ENCODE peak calls at places on chromosomes 4 and X, in four cellular contexts. V, S, E and G are unnamed samples. For H3K9me3, the result is how much of the 10 kb centered on the place peaks cover.

GRCh38 chrX:65601126-65601525 is 66.3 kb upstream of the MSN start:
- DNase-seq in V (no peak), S (no peak), E (no peak), G (no peak)

GRCh38 chr4:8336412-8337075 is 67.0 kb downstream of the HTRA3 start:
- DNase-seq in V (no peak), S (no peak), E (no peak), G (no peak)

GRCh38 chr4:174254613-174255012 is 28.9 kb downstream of the FBXO8 start:
- DNase-seq in V (no peak), S (no peak), E (no peak), G (no peak)

GRCh38 chr4:3009422-3009821 is 46.1 kb downstream of the GRK4 start:
- DNase-seq in V (no peak), S (peak), E (no peak), G (no peak)

GRCh38 chrX:115324194-115324593 is 34.7 kb downstream of the LUZP4 start:
- DNase-seq in V (no peak), S (no peak), E (peak), G (no peak)

GRCh38 chr4:161704040-161704439 is 459.8 kb downstream of the FSTL5 start:
- DNase-seq in V (no peak), S (no peak), E (no peak), G (no peak)

GRCh38 chr4:94603170-94603747 is 151.5 kb downstream of the PDLIM5 start:
- DNase-seq in V (no peak), S (no peak), E (no peak), G (no peak)

GRCh38 chrX:101430457-101431078 is 22.5 kb downstream of the HNRNPH2 start:
- DNase-seq in V (no peak), S (no peak), E (no peak), G (no peak)

GRCh38 chrX:100797359-100797758 is 22.8 kb upstream of the CSTF2 start:
- DNase-seq in V (no peak), S (no peak), E (no peak), G (no peak)

GRCh38 chr4:85701881-85702321 is 227.0 kb downstream of the ARHGAP24 start:
- DNase-seq in V (no peak), S (peak), E (no peak), G (no peak)

GRCh38 chrX:9646471-9647038 is 119.1 kb downstream of the GPR143 start:
- DNase-seq in V (no peak), S (no peak), E (no peak), G (no peak)

GRCh38 chr4:39304651-39305050 is 61.5 kb downstream of the RFC1 start:
- DNase-seq in V (no peak), S (no peak), E (no peak), G (no peak)

GRCh38 chrX:105876658-105877057 is 54.3 kb downstream of the NRK start:
- DNase-seq in V (no peak), S (peak), E (no peak), G (no peak)

GRCh38 chr4:21885241-21885640 is 63.3 kb downstream of the KCNIP4 start:
- DNase-seq in V (no peak), S (no peak), E (no peak), G (no peak)

GRCh38 chrX:65528705-65529340 is 5.8 kb downstream of the LAS1L start:
- DNase-seq in V (peak), S (peak), E (peak), G (peak)

GRCh38 chrX:39973810-39974209 is 123.9 kb downstream of the BCOR start:
- DNase-seq in V (no peak), S (no peak), E (no peak), G (no peak)

GRCh38 chr4:48180234-48180633 is 46.2 kb upstream of the TXK start:
- DNase-seq in V (no peak), S (no peak), E (no peak), G (no peak)

GRCh38 chrX:154437971-154438893 is 1.3 kb downstream of the GDI1 start:
- DNase-seq in V (no peak), S (no peak), E (no peak), G (no peak)

GRCh38 chrX:115259238-115259875 is 25.5 kb upstream of the LRCH2 start:
- DNase-seq in V (no peak), S (no peak), E (no peak), G (no peak)

GRCh38 chr4:81454498-81454897 is 17.2 kb downstream of the RASGEF1B start:
- DNase-seq in V (no peak), S (no peak), E (no peak), G (no peak)

GRCh38 chrX:48626401-48627298 is 29.4 kb downstream of the WDR13 start:
- DNase-seq in V (no peak), S (no peak), E (no peak), G (no peak)

GRCh38 chr4:138182838-138183426 is 59.2 kb downstream of the SLC7A11 start:
- DNase-seq in V (no peak), S (peak), E (no peak), G (no peak)

GRCh38 chr4:11505225-11505971 is 76.7 kb upstream of the HS3ST1 start:
- DNase-seq in V (no peak), S (no peak), E (no peak), G (no peak)

GRCh38 chrX:25059273-25059672 is 43.5 kb upstream of the ARX start:
- DNase-seq in V (no peak), S (no peak), E (no peak), G (no peak)

GRCh38 chrX:13101439-13102139 is 57.2 kb upstream of the FAM9C start:
- DNase-seq in V (peak), S (no peak), E (peak), G (peak)

GRCh38 chr4:41324861-41325260 is 68.1 kb downstream of the UCHL1 start:
- DNase-seq in V (no peak), S (no peak), E (no peak), G (no peak)

GRCh38 chr4:78938868-78939666 is at the start of gene PAQR3:
- DNase-seq in V (peak), S (peak), E (peak), G (peak)

GRCh38 chr4:52248836-52249235 is 197.7 kb downstream of the SPATA18 start:
- DNase-seq in V (no peak), S (no peak), E (no peak), G (no peak)

GRCh38 chr4:2412534-2412884 is 5.9 kb downstream of the ZFYVE28 start:
- DNase-seq in V (peak), S (peak), E (no peak), G (no peak)

GRCh38 chr4:77819409-77819835 is 254 bp upstream of the CNOT6L start:
- DNase-seq in V (no peak), S (peak), E (no peak), G (peak)

GRCh38 chr4:337932-338758 is 531 bp downstream of the ZNF141 start:
- DNase-seq in V (peak), S (no peak), E (peak), G (no peak)

GRCh38 chr4:337143-337931 is at the start of gene ZNF141:
- DNase-seq in V (peak), S (peak), E (peak), G (peak)

GRCh38 chr4:340011-340410 is 2.4 kb downstream of the ZNF141 start:
- DNase-seq in V (no peak), S (peak), E (no peak), G (no peak)

GRCh38 chr4:336893-337142 is 796 bp upstream of the ZNF141 start:
- DNase-seq in V (no peak), S (no peak), E (peak), G (no peak)

DNA sequence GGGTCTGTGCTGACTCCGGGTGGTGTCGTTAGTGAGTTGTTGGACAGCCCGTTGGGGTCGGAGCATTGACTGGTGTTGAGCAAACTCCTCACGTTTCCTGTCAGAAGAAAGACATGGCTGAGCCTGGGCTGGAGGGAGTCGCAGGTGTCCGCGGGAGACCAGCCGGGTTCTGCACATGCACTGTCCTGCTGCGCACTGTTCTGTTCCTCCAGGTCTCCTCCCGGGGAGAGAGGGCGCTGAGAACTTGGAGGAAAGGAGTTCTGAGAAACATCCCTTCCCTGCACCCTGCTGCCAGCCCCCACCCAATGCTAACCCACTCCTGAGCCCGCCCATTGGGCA is 1.1 kb downstream of the ZNF141 start:
- DNase-seq in V (no peak), S (no peak), E (no peak), G (no peak)
- H3K9me3 ChIP-seq in V (under half), S (under half), E (under half), G (under half)

GRCh38 chr4:67480810-67481209 is 64.5 kb downstream of the CENPC start:
- DNase-seq in V (no peak), S (no peak), E (no peak), G (no peak)

GRCh38 chr4:67483868-67484602 is 61.3 kb downstream of the CENPC start:
- DNase-seq in V (no peak), S (no peak), E (no peak), G (no peak)
- H3K9me3 ChIP-seq in V (under half), S (under half), E (under half), G (under half)

GRCh38 chrX:64097891-64098290 is 107.6 kb downstream of the AMER1 start:
- DNase-seq in V (no peak), S (no peak), E (no peak), G (no peak)
- H3K9me3 ChIP-seq in V (under half), S (under half), E (under half), G (under half)

GRCh38 chr4:190017357-190018200 is 9.5 kb downstream of the FRG2 start:
- DNase-seq in V (no peak), S (no peak), E (no peak), G (no peak)
- H3K9me3 ChIP-seq in V (under half), S (under half), E (under half), G (under half)

GRCh38 chrX:119343856-119344255 is 55.3 kb upstream of the SLC25A43 start:
- DNase-seq in V (no peak), S (no peak), E (no peak), G (no peak)
- H3K9me3 ChIP-seq in V (under half), S (under half), E (under half), G (under half)

DNA sequence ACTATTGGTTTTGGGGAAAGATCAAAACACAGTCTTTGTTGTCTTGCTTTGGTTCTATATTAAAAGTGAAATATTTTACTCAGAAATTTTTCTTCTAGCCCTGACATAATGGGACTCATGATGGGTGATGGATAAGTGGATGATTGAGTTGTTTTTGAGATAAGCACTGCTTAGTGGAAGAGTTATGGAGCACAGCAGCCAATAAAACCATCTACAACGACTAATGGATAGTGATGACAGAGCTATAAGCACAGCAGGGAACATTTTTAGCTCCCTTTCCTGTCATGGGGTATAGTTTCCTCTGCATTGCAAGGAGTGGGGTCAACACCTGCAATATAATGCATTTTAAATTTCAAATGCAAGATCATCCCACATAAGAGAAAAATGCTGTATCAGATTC is 812.4 kb downstream of the STPG2 start:
- DNase-seq in V (no peak), S (no peak), E (no peak), G (no peak)
- H3K9me3 ChIP-seq in V (under half), S (under half), E (under half), G (under half)

GRCh38 chr4:114316789-114317188 is 281.8 kb upstream of the UGT8 start:
- DNase-seq in V (no peak), S (no peak), E (no peak), G (no peak)

GRCh38 chr4:114317564-114317963 is 281.0 kb upstream of the UGT8 start:
- DNase-seq in V (no peak), S (no peak), E (no peak), G (no peak)

GRCh38 chr4:114312349-114312748 is 286.3 kb upstream of the UGT8 start:
- DNase-seq in V (no peak), S (no peak), E (no peak), G (no peak)

GRCh38 chr4:114311745-114312144 is 286.9 kb upstream of the UGT8 start:
- DNase-seq in V (no peak), S (no peak), E (no peak), G (no peak)
- H3K9me3 ChIP-seq in V (under half), S (under half), E (under half), G (under half)

GRCh38 chr4:138935-139334 is 14.6 kb downstream of the ZNF718 start:
- DNase-seq in V (no peak), S (no peak), E (no peak), G (no peak)

GRCh38 chr4:139691-140090 is 15.4 kb downstream of the ZNF718 start:
- DNase-seq in V (no peak), S (no peak), E (no peak), G (no peak)
- H3K9me3 ChIP-seq in V (half or more), S (half or more), E (half or more), G (under half)

GRCh38 chr4:30283336-30283735 is 436.8 kb upstream of the PCDH7 start:
- DNase-seq in V (no peak), S (no peak), E (no peak), G (no peak)
- H3K9me3 ChIP-seq in V (under half), S (under half), E (under half), G (under half)

DNA sequence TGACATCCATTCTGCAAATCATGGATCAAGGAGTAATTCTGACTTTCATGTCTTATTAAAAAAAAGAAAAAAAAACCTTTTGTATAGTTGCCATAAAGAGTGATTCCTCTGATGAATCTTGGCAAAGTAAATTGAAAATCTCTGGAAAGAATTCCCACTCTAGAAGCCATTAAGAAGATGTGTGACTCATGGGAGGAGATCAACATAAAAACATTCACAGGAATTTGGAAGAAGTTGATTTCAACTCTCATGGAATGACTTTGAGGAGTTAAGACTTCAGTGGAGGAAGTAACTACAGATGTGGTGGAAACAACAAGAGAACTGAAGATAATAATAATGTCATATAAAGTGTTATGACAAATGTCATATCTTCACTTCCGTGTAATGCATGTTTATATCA is 204.1 kb downstream of the PABPC4L start:
- DNase-seq in V (no peak), S (no peak), E (no peak), G (no peak)
- H3K9me3 ChIP-seq in V (under half), S (under half), E (under half), G (under half)